ENCODE peak calls at places on chromosomes 5 and 9, in five cellular contexts. One of them, this sample, is unnamed. For H3K4me1 and H3K36me3, the result is how much of the 10 kb centered on the place peaks cover.

GRCh38 chr9:38196721-38197120 is 127.7 kb upstream of the SHB start:
- DNase-seq in CD8-positive, alpha-beta memory T cell: no peak
- DNase-seq in ovary: no peak
- DNase-seq in GM23248: no peak
- DNase-seq in pancreas: no peak
- DNase-seq in this sample: peak

GRCh38 chr5:110785356-110785755 is 46.5 kb downstream of the SLC25A46 start:
- DNase-seq in CD8-positive, alpha-beta memory T cell: no peak
- DNase-seq in pancreas: no peak
- DNase-seq in GM23248: peak
- DNase-seq in ovary: no peak
- DNase-seq in this sample: no peak

GRCh38 chr5:178436326-178436940 is 153.8 kb downstream of the COL23A1 start:
- DNase-seq in ovary: no peak
- DNase-seq in pancreas: no peak
- DNase-seq in CD8-positive, alpha-beta memory T cell: no peak
- DNase-seq in GM23248: no peak
- DNase-seq in this sample: no peak

GRCh38 chr9:122138560-122139268 is 20.9 kb downstream of the NDUFA8 start:
- DNase-seq in ovary: no peak
- DNase-seq in pancreas: no peak
- DNase-seq in CD8-positive, alpha-beta memory T cell: no peak
- DNase-seq in GM23248: no peak
- DNase-seq in this sample: no peak

GRCh38 chr9:136921718-136922117 is 22.8 kb downstream of the FBXW5 start:
- DNase-seq in pancreas: no peak
- DNase-seq in ovary: no peak
- DNase-seq in CD8-positive, alpha-beta memory T cell: no peak
- DNase-seq in GM23248: no peak
- DNase-seq in this sample: no peak

GRCh38 chr9:122297512-122297911 is 32.8 kb downstream of the MRRF start:
- DNase-seq in pancreas: no peak
- DNase-seq in ovary: no peak
- DNase-seq in GM23248: no peak
- DNase-seq in CD8-positive, alpha-beta memory T cell: no peak
- DNase-seq in this sample: no peak

GRCh38 chr9:70257991-70258691 is 637 bp upstream of the SMC5 start:
- DNase-seq in GM23248: peak
- DNase-seq in CD8-positive, alpha-beta memory T cell: no peak
- DNase-seq in ovary: peak
- DNase-seq in pancreas: peak
- DNase-seq in this sample: peak

GRCh38 chr5:135551593-135552447 is 16.1 kb upstream of the NEUROG1 start:
- DNase-seq in CD8-positive, alpha-beta memory T cell: peak
- DNase-seq in pancreas: peak
- DNase-seq in ovary: peak
- DNase-seq in GM23248: peak
- DNase-seq in this sample: peak

GRCh38 chr9:12851331-12851730 is 76.5 kb downstream of the LURAP1L start:
- DNase-seq in GM23248: no peak
- DNase-seq in ovary: no peak
- DNase-seq in CD8-positive, alpha-beta memory T cell: no peak
- DNase-seq in pancreas: no peak
- DNase-seq in this sample: no peak

GRCh38 chr5:17118631-17119030 is 98.8 kb upstream of the BASP1 start:
- DNase-seq in CD8-positive, alpha-beta memory T cell: no peak
- DNase-seq in ovary: no peak
- DNase-seq in pancreas: no peak
- DNase-seq in GM23248: peak
- DNase-seq in this sample: peak

GRCh38 chr9:18032636-18033035 is 441.3 kb upstream of the ADAMTSL1 start:
- DNase-seq in CD8-positive, alpha-beta memory T cell: no peak
- DNase-seq in GM23248: no peak
- DNase-seq in pancreas: no peak
- DNase-seq in ovary: no peak
- DNase-seq in this sample: no peak

GRCh38 chr5:137498301-137498735 is 808 bp downstream of the SPOCK1 start:
- DNase-seq in pancreas: no peak
- DNase-seq in GM23248: peak
- DNase-seq in CD8-positive, alpha-beta memory T cell: no peak
- DNase-seq in ovary: no peak
- DNase-seq in this sample: no peak

GRCh38 chr9:37947987-37948386 is 44.1 kb upstream of the SLC25A51 start:
- DNase-seq in GM23248: peak
- DNase-seq in CD8-positive, alpha-beta memory T cell: no peak
- DNase-seq in pancreas: no peak
- DNase-seq in ovary: no peak
- DNase-seq in this sample: no peak

GRCh38 chr5:89777758-89778157 is 631.8 kb downstream of the CETN3 start:
- DNase-seq in GM23248: no peak
- DNase-seq in pancreas: no peak
- DNase-seq in ovary: no peak
- DNase-seq in CD8-positive, alpha-beta memory T cell: no peak
- DNase-seq in this sample: no peak

GRCh38 chr5:169503899-169504298 is 79.7 kb upstream of the SPDL1 start:
- DNase-seq in GM23248: no peak
- DNase-seq in ovary: no peak
- DNase-seq in CD8-positive, alpha-beta memory T cell: no peak
- DNase-seq in pancreas: no peak
- DNase-seq in this sample: no peak

GRCh38 chr9:99294850-99295461 is 72.9 kb downstream of the SEC61B start:
- DNase-seq in pancreas: no peak
- DNase-seq in ovary: no peak
- DNase-seq in GM23248: peak
- DNase-seq in CD8-positive, alpha-beta memory T cell: no peak
- DNase-seq in this sample: no peak

GRCh38 chr5:120345947-120346346 is 118.2 kb upstream of the PRR16 start:
- DNase-seq in ovary: no peak
- DNase-seq in GM23248: no peak
- DNase-seq in pancreas: no peak
- DNase-seq in CD8-positive, alpha-beta memory T cell: no peak
- DNase-seq in this sample: no peak

GRCh38 chr9:72954431-72955420 is 1.9 kb upstream of the ALDH1A1 start:
- DNase-seq in pancreas: peak
- DNase-seq in ovary: peak
- DNase-seq in GM23248: peak
- DNase-seq in CD8-positive, alpha-beta memory T cell: no peak
- DNase-seq in this sample: peak

GRCh38 chr5:74296685-74297084 is 343.8 kb downstream of the ENC1 start:
- DNase-seq in pancreas: no peak
- DNase-seq in ovary: peak
- DNase-seq in GM23248: no peak
- DNase-seq in CD8-positive, alpha-beta memory T cell: no peak
- DNase-seq in this sample: no peak

GRCh38 chr9:137310190-137311052 is 8.3 kb upstream of the NRARP start:
- DNase-seq in GM23248: no peak
- DNase-seq in CD8-positive, alpha-beta memory T cell: no peak
- DNase-seq in ovary: peak
- DNase-seq in pancreas: peak
- DNase-seq in this sample: no peak

GRCh38 chr9:29609282-29609681 is 2036.0 kb upstream of the C9orf72 start:
- DNase-seq in ovary: no peak
- DNase-seq in GM23248: no peak
- DNase-seq in pancreas: no peak
- DNase-seq in CD8-positive, alpha-beta memory T cell: no peak
- DNase-seq in this sample: no peak

GRCh38 chr5:93311825-93312224 is 269.2 kb downstream of the NR2F1-AS1 start:
- DNase-seq in pancreas: no peak
- DNase-seq in ovary: peak
- DNase-seq in CD8-positive, alpha-beta memory T cell: no peak
- DNase-seq in GM23248: no peak
- DNase-seq in this sample: no peak

GRCh38 chr5:1410156-1411014 is 34.9 kb downstream of the SLC6A3 start:
- DNase-seq in CD8-positive, alpha-beta memory T cell: no peak
- DNase-seq in GM23248: no peak
- DNase-seq in ovary: no peak
- DNase-seq in pancreas: no peak
- DNase-seq in this sample: no peak

GRCh38 chr9:87119328-87119881 is 172.1 kb upstream of the GAS1 start:
- DNase-seq in ovary: no peak
- DNase-seq in CD8-positive, alpha-beta memory T cell: no peak
- DNase-seq in pancreas: peak
- DNase-seq in GM23248: peak
- DNase-seq in this sample: no peak

GRCh38 chr9:96478829-96479371 is 28.9 kb downstream of the HABP4 start:
- DNase-seq in GM23248: peak
- DNase-seq in pancreas: no peak
- DNase-seq in ovary: no peak
- DNase-seq in CD8-positive, alpha-beta memory T cell: no peak
- DNase-seq in this sample: no peak

GRCh38 chr5:135221187-135221473 is 177.9 kb downstream of the MACROH2A1 start:
- DNase-seq in pancreas: no peak
- DNase-seq in GM23248: peak
- DNase-seq in ovary: no peak
- DNase-seq in CD8-positive, alpha-beta memory T cell: no peak
- DNase-seq in this sample: peak

GRCh38 chr5:74149395-74149794 is 491.1 kb downstream of the ENC1 start:
- DNase-seq in CD8-positive, alpha-beta memory T cell: no peak
- DNase-seq in pancreas: peak
- DNase-seq in ovary: no peak
- DNase-seq in GM23248: peak
- DNase-seq in this sample: no peak

GRCh38 chr9:93813687-93814560 is 141.2 kb downstream of the BARX1 start:
- DNase-seq in GM23248: no peak
- DNase-seq in CD8-positive, alpha-beta memory T cell: no peak
- DNase-seq in pancreas: no peak
- DNase-seq in ovary: no peak
- DNase-seq in this sample: no peak

GRCh38 chr5:169107316-169107715 is 193.6 kb downstream of the SLIT3 start:
- DNase-seq in ovary: no peak
- DNase-seq in GM23248: no peak
- DNase-seq in pancreas: no peak
- DNase-seq in CD8-positive, alpha-beta memory T cell: no peak
- DNase-seq in this sample: no peak

GRCh38 chr5:111857067-111857466 is 100.1 kb upstream of the NREP start:
- DNase-seq in pancreas: no peak
- DNase-seq in CD8-positive, alpha-beta memory T cell: no peak
- DNase-seq in GM23248: no peak
- DNase-seq in ovary: no peak
- DNase-seq in this sample: no peak

GRCh38 chr9:36140086-36141084 is 3.9 kb downstream of the GLIPR2 start:
- DNase-seq in ovary: no peak
- DNase-seq in CD8-positive, alpha-beta memory T cell: no peak
- DNase-seq in GM23248: no peak
- DNase-seq in pancreas: no peak
- DNase-seq in this sample: no peak

GRCh38 chr9:36141288-36141687 is 4.8 kb downstream of the GLIPR2 start:
- DNase-seq in GM23248: peak
- DNase-seq in CD8-positive, alpha-beta memory T cell: no peak
- DNase-seq in pancreas: no peak
- DNase-seq in ovary: peak
- DNase-seq in this sample: no peak

GRCh38 chr9:36142510-36143161 is 6.1 kb downstream of the GLIPR2 start:
- DNase-seq in GM23248: peak
- DNase-seq in pancreas: no peak
- DNase-seq in CD8-positive, alpha-beta memory T cell: no peak
- DNase-seq in ovary: no peak
- DNase-seq in this sample: no peak

GRCh38 chr9:36143242-36143641 is 6.7 kb downstream of the GLIPR2 start:
- DNase-seq in pancreas: no peak
- DNase-seq in ovary: no peak
- DNase-seq in GM23248: no peak
- DNase-seq in CD8-positive, alpha-beta memory T cell: no peak
- DNase-seq in this sample: no peak

GRCh38 chr9:36141761-36142160 is 5.2 kb downstream of the GLIPR2 start:
- DNase-seq in pancreas: no peak
- DNase-seq in CD8-positive, alpha-beta memory T cell: no peak
- DNase-seq in ovary: no peak
- DNase-seq in GM23248: no peak
- DNase-seq in this sample: no peak
- H3K4me1 ChIP-seq in pancreas: under half
- H3K4me1 ChIP-seq in CD8-positive, alpha-beta memory T cell: half or more
- H3K4me1 ChIP-seq in ovary: under half
- H3K4me1 ChIP-seq in GM23248: under half
- H3K4me1 ChIP-seq in this sample: half or more

GRCh38 chr9:95070549-95071021 is 246.9 kb downstream of the FANCC start:
- DNase-seq in CD8-positive, alpha-beta memory T cell: no peak
- DNase-seq in ovary: no peak
- DNase-seq in GM23248: no peak
- DNase-seq in pancreas: no peak
- DNase-seq in this sample: no peak

GRCh38 chr9:95065224-95065623 is 252.3 kb downstream of the FANCC start:
- DNase-seq in GM23248: peak
- DNase-seq in CD8-positive, alpha-beta memory T cell: no peak
- DNase-seq in ovary: no peak
- DNase-seq in pancreas: no peak
- DNase-seq in this sample: no peak

GRCh38 chr9:95071450-95071849 is 246.1 kb downstream of the FANCC start:
- DNase-seq in ovary: no peak
- DNase-seq in CD8-positive, alpha-beta memory T cell: no peak
- DNase-seq in pancreas: no peak
- DNase-seq in GM23248: no peak
- DNase-seq in this sample: no peak

GRCh38 chr9:95067057-95067456 is 250.5 kb downstream of the FANCC start:
- DNase-seq in pancreas: no peak
- DNase-seq in CD8-positive, alpha-beta memory T cell: no peak
- DNase-seq in ovary: no peak
- DNase-seq in GM23248: no peak
- DNase-seq in this sample: no peak

GRCh38 chr9:95067888-95068287 is 249.6 kb downstream of the FANCC start:
- DNase-seq in CD8-positive, alpha-beta memory T cell: no peak
- DNase-seq in pancreas: no peak
- DNase-seq in ovary: no peak
- DNase-seq in GM23248: peak
- DNase-seq in this sample: no peak
- H3K36me3 ChIP-seq in CD8-positive, alpha-beta memory T cell: under half
- H3K36me3 ChIP-seq in pancreas: under half
- H3K36me3 ChIP-seq in ovary: under half
- H3K36me3 ChIP-seq in GM23248: half or more
- H3K36me3 ChIP-seq in this sample: half or more

GRCh38 chr5:10704949-10705621 is 55.9 kb downstream of the DAP start:
- DNase-seq in CD8-positive, alpha-beta memory T cell: no peak
- DNase-seq in GM23248: peak
- DNase-seq in pancreas: no peak
- DNase-seq in ovary: no peak
- DNase-seq in this sample: no peak
- H3K27ac ChIP-seq in CD8-positive, alpha-beta memory T cell: no peak
- H3K27ac ChIP-seq in GM23248: no peak
- H3K27ac ChIP-seq in pancreas: peak
- H3K27ac ChIP-seq in ovary: no peak
- H3K27ac ChIP-seq in this sample: peak

GRCh38 chr5:131384181-131384580 is 120.3 kb downstream of the CDC42SE2 start:
- DNase-seq in GM23248: no peak
- DNase-seq in CD8-positive, alpha-beta memory T cell: no peak
- DNase-seq in pancreas: no peak
- DNase-seq in ovary: no peak
- DNase-seq in this sample: no peak

GRCh38 chr5:131381792-131382191 is 117.9 kb downstream of the CDC42SE2 start:
- DNase-seq in GM23248: no peak
- DNase-seq in pancreas: no peak
- DNase-seq in CD8-positive, alpha-beta memory T cell: no peak
- DNase-seq in ovary: no peak
- DNase-seq in this sample: no peak

GRCh38 chr5:131384616-131385214 is 120.9 kb downstream of the CDC42SE2 start:
- DNase-seq in pancreas: no peak
- DNase-seq in CD8-positive, alpha-beta memory T cell: no peak
- DNase-seq in ovary: no peak
- DNase-seq in GM23248: peak
- DNase-seq in this sample: no peak

GRCh38 chr5:131381011-131381410 is 117.2 kb downstream of the CDC42SE2 start:
- DNase-seq in pancreas: no peak
- DNase-seq in ovary: no peak
- DNase-seq in CD8-positive, alpha-beta memory T cell: no peak
- DNase-seq in GM23248: no peak
- DNase-seq in this sample: no peak

GRCh38 chr5:131382407-131383395 is 118.8 kb downstream of the CDC42SE2 start:
- DNase-seq in CD8-positive, alpha-beta memory T cell: peak
- DNase-seq in pancreas: no peak
- DNase-seq in GM23248: peak
- DNase-seq in ovary: no peak
- DNase-seq in this sample: no peak
- H3K4me1 ChIP-seq in CD8-positive, alpha-beta memory T cell: half or more
- H3K4me1 ChIP-seq in pancreas: under half
- H3K4me1 ChIP-seq in GM23248: under half
- H3K4me1 ChIP-seq in ovary: under half
- H3K4me1 ChIP-seq in this sample: under half